ENCODE peak calls at places on chromosome 2, in five cellular contexts. S is uterus, C is A549, D is NB4, A is GM12891. G is an unnamed sample.

GRCh38 chr2:218823456-218823855 is 8.1 kb downstream of the PRKAG3 start:
- DNase-seq in S (no peak), C (no peak), D (no peak), A (no peak), G (no peak)

GRCh38 chr2:145751634-145752033 is 1231.7 kb upstream of the ZEB2 start:
- DNase-seq in S (no peak), C (no peak), D (peak; percentile 92), A (no peak), G (peak; percentile 9)

GRCh38 chr2:235934059-235934896 is 233.9 kb downstream of the GBX2 start:
- DNase-seq in S (no peak), C (no peak), D (no peak), A (no peak), G (no peak)

GRCh38 chr2:202118168-202118567 is 45.1 kb downstream of the KIAA2012 start:
- DNase-seq in S (no peak), C (no peak), D (no peak), A (no peak), G (no peak)

GRCh38 chr2:237695201-237695780 is 67.9 kb downstream of the LRRFIP1 start:
- DNase-seq in S (no peak), C (peak; percentile 84), D (peak; percentile 90), A (no peak), G (no peak)

GRCh38 chr2:231297108-231297908 is 98.2 kb upstream of the B3GNT7 start:
- DNase-seq in S (peak; percentile 33), C (peak; percentile 71), D (peak; percentile 80), A (peak; percentile 63), G (peak; percentile 18)

GRCh38 chr2:51003345-51004192 is 28.4 kb downstream of the NRXN1 start:
- DNase-seq in S (no peak), C (no peak), D (no peak), A (no peak), G (no peak)

GRCh38 chr2:233413529-233414272 is 59.4 kb downstream of the DGKD start:
- DNase-seq in S (no peak), C (peak; percentile 96), D (peak; percentile 32), A (no peak), G (no peak)

GRCh38 chr2:18154812-18155211 is 276.3 kb downstream of the KCNS3 start:
- DNase-seq in S (no peak), C (no peak), D (no peak), A (no peak), G (no peak)

GRCh38 chr2:134258684-134259408 is 5.0 kb downstream of the MGAT5 start:
- DNase-seq in S (no peak), C (no peak), D (no peak), A (no peak), G (no peak)

GRCh38 chr2:96065381-96065930 is 30.7 kb upstream of the GPAT2 start:
- DNase-seq in S (no peak), C (no peak), D (no peak), A (no peak), G (no peak)

GRCh38 chr2:42876280-42876840 is 84.0 kb upstream of the HAAO start:
- DNase-seq in S (peak; percentile 74), C (no peak), D (no peak), A (no peak), G (no peak)

GRCh38 chr2:72361516-72361915 is 213.9 kb upstream of the CYP26B1 start:
- DNase-seq in S (no peak), C (no peak), D (no peak), A (no peak), G (no peak)

GRCh38 chr2:20629581-20630291 is 21.2 kb downstream of the HS1BP3 start:
- DNase-seq in S (no peak), C (no peak), D (no peak), A (no peak), G (no peak)

GRCh38 chr2:44479127-44479887 is 117.6 kb downstream of the CAMKMT start:
- DNase-seq in S (peak; percentile 17), C (peak; percentile 91), D (peak; percentile 89), A (peak; percentile 30), G (peak; percentile 13)

GRCh38 chr2:32425719-32426141 is 68.9 kb downstream of the BIRC6 start:
- DNase-seq in S (no peak), C (no peak), D (no peak), A (no peak), G (no peak)

GRCh38 chr2:138012082-138012481 is 47.8 kb downstream of the HNMT start:
- DNase-seq in S (no peak), C (no peak), D (no peak), A (no peak), G (no peak)

GRCh38 chr2:100739735-100740432 is 80.1 kb upstream of the NPAS2 start:
- DNase-seq in S (no peak), C (no peak), D (no peak), A (no peak), G (no peak)

GRCh38 chr2:184597996-184598312 is 375 bp upstream of the ZNF804A start:
- DNase-seq in S (no peak), C (no peak), D (no peak), A (no peak), G (no peak)

GRCh38 chr2:85656468-85656867 is 11.5 kb downstream of the SFTPB start:
- DNase-seq in S (no peak), C (no peak), D (no peak), A (no peak), G (no peak)

GRCh38 chr2:176186024-176186423 is 2.4 kb upstream of the HOXD1 start:
- DNase-seq in S (no peak), C (no peak), D (no peak), A (no peak), G (no peak)

GRCh38 chr2:43086451-43087221 is 139.8 kb downstream of the ZFP36L2 start:
- DNase-seq in S (peak; percentile 92), C (peak; percentile 92), D (no peak), A (no peak), G (peak; percentile 79)

GRCh38 chr2:56185101-56185581 is 1.4 kb downstream of the CCDC85A start:
- DNase-seq in S (no peak), C (peak; percentile 33), D (no peak), A (no peak), G (no peak)

GRCh38 chr2:37020212-37020886 is 54.0 kb upstream of the STRN start:
- DNase-seq in S (peak; percentile 73), C (no peak), D (no peak), A (no peak), G (peak; percentile 79)

GRCh38 chr2:240394549-240394948 is 40.9 kb upstream of the GPC1 start:
- DNase-seq in S (no peak), C (no peak), D (no peak), A (no peak), G (no peak)

GRCh38 chr2:177873915-177874314 is 198.7 kb downstream of the PDE11A start:
- DNase-seq in S (no peak), C (no peak), D (no peak), A (no peak), G (no peak)
- TF ChIP-seq POLR2A in S (no peak), C (no peak), D (no peak), A (no peak), G (no peak)

GRCh38 chr2:191885103-191885502 is 38.2 kb upstream of the CAVIN2 start:
- DNase-seq in S (no peak), C (no peak), D (no peak), A (no peak), G (no peak)
- TF ChIP-seq POLR2A in S (no peak), C (no peak), D (no peak), A (no peak), G (no peak)

DNA sequence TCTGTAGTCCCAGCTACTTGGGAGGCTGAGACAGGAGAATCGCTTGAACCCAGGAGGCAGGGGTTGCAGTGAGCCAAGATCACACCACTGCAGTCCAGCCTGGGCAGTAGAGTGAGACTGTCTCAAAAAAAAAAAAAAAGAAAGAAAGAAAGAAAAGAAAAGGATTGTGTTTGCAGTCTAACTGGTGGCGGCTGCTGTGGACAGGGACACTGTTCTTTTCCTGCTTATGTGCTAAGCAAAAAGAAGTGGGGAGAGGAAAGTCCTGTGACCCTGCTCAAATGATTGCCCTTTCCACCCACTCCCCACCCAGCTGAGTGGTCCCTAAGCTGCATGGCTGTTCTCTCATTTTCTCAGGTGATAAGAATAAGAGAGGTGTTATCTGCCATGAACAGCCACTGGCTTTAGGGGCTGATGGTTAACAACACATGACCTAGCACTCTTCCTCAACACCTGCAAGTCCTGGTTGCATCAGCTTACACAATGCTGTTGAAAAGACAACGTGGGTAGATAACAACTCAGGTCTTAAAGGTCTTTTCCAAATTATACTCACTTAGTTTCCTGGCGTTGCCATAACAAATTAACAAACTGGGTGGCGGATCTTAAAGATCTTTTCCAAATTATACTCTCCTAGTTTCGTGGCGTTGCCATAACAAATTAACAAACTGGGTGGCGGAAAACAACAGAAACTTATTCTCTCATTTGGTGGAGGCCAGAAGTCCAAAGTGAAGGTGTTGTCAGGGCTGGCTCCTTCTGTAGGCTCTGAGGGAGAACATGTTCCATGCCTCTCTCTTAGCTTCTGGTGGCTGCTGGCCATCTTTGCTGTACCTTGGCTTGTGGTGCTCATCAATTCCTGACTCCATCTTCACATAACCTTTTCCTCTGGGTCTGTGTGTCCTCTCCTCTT is 90.3 kb upstream of the RTN4 start:
- DNase-seq in S (no peak), C (no peak), D (no peak), A (no peak), G (no peak)
- TF ChIP-seq POLR2A in S (no peak), C (no peak), D (no peak), A (no peak), G (no peak)

GRCh38 chr2:192051533-192051932 is 143.2 kb downstream of the TMEFF2 start:
- DNase-seq in S (no peak), C (no peak), D (no peak), A (no peak), G (no peak)
- TF ChIP-seq POLR2A in S (no peak), C (no peak), D (no peak), A (no peak), G (no peak)

GRCh38 chr2:28736034-28736433 is 15.6 kb upstream of the PPP1CB start:
- DNase-seq in S (peak; percentile 73), C (no peak), D (no peak), A (no peak), G (peak; percentile 83)
- TF ChIP-seq POLR2A in S (no peak), C (no peak), D (no peak), A (no peak), G (no peak)

GRCh38 chr2:27016801-27017325 is 15.9 kb upstream of the TMEM214 start:
- DNase-seq in S (peak; percentile 59), C (peak; percentile 79), D (peak; percentile 81), A (no peak), G (peak; percentile 47)
- TF ChIP-seq POLR2A in S (no peak), C (no peak), D (no peak), A (no peak), G (no peak)

GRCh38 chr2:28273751-28274150 is 118.9 kb upstream of the FOSL2 start:
- DNase-seq in S (no peak), C (peak; percentile 30), D (peak; percentile 52), A (no peak), G (no peak)

GRCh38 chr2:28271231-28271913 is 121.3 kb upstream of the FOSL2 start:
- DNase-seq in S (no peak), C (no peak), D (no peak), A (no peak), G (no peak)

GRCh38 chr2:28269019-28269784 is 123.5 kb upstream of the FOSL2 start:
- DNase-seq in S (peak; percentile 40), C (peak; percentile 86), D (no peak), A (no peak), G (peak; percentile 15)

GRCh38 chr2:28270456-28271146 is 122.1 kb upstream of the FOSL2 start:
- DNase-seq in S (no peak), C (no peak), D (no peak), A (no peak), G (no peak)

GRCh38 chr2:28271914-28272240 is 120.8 kb upstream of the FOSL2 start:
- DNase-seq in S (no peak), C (no peak), D (no peak), A (no peak), G (no peak)
- TF ChIP-seq POLR2A in S (no peak), C (no peak), D (no peak), A (no peak), G (no peak)

G was measured in gastrocnemius medialis.